ENCODE peak calls at places on chromosomes 5 and 9, in five cellular contexts. M is substantia nigra; N is AML-193; D is activated CD4-positive, CD25-positive, alpha-beta regulatory T cell; H is left lobe of liver. A is an unnamed sample.
A peak's percentile ranks its signal among the peaks of the same experiment; 100 is the strongest.

GRCh38 chr5:179459771-179460170 is 90.6 kb upstream of the RUFY1 start:
- DNase-seq in M (no peak), H (no peak), D (no peak), N (no peak), A (no peak)

GRCh38 chr9:96350866-96351265 is 32.6 kb downstream of the SLC35D2 start:
- DNase-seq in N (no peak), D (no peak), M (no peak), H (no peak), A (no peak)

GRCh38 chr9:32571969-32572899 is 725 bp downstream of the NDUFB6 start:
- DNase-seq in N (peak; percentile 84), H (no peak), D (peak; percentile 62), M (no peak), A (peak; percentile 65)

GRCh38 chr9:107268560-107268959 is 14.5 kb upstream of the RAD23B start:
- DNase-seq in N (no peak), H (no peak), M (no peak), D (no peak), A (no peak)

GRCh38 chr5:17177491-17178204 is 39.8 kb upstream of the BASP1 start:
- DNase-seq in M (no peak), H (no peak), D (no peak), N (no peak), A (no peak)

GRCh38 chr9:92650839-92651621 is 18.9 kb downstream of the IPPK start:
- DNase-seq in H (peak; percentile 40), M (no peak), N (no peak), D (no peak), A (no peak)

GRCh38 chr5:107698286-107698685 is 27.5 kb upstream of the EFNA5 start:
- DNase-seq in D (no peak), M (no peak), N (no peak), H (no peak), A (no peak)

GRCh38 chr5:62093981-62094380 is 212.0 kb upstream of the KIF2A start:
- DNase-seq in M (peak; percentile 11), D (no peak), H (no peak), N (no peak), A (no peak)

GRCh38 chr9:27542519-27542918 is 12.9 kb upstream of the MOB3B start:
- DNase-seq in D (no peak), M (no peak), H (no peak), N (no peak), A (no peak)

GRCh38 chr9:105026451-105026850 is 98.5 kb upstream of the ABCA1 start:
- DNase-seq in H (no peak), M (no peak), D (no peak), N (peak; percentile 15), A (no peak)

GRCh38 chr5:9919306-9920030 is 289.3 kb upstream of the TAS2R1 start:
- DNase-seq in H (no peak), N (no peak), D (no peak), M (no peak), A (no peak)

GRCh38 chr5:76379855-76380254 is 23.2 kb upstream of the IQGAP2 start:
- DNase-seq in M (no peak), H (no peak), N (no peak), D (no peak), A (no peak)

GRCh38 chr9:71509054-71509453 is 259.3 kb downstream of the CEMIP2 start:
- DNase-seq in H (no peak), M (no peak), N (no peak), D (no peak), A (no peak)

GRCh38 chr5:102807878-102808502 is 52.9 kb downstream of the PAM start:
- DNase-seq in N (no peak), H (no peak), D (no peak), M (no peak), A (no peak)

GRCh38 chr5:176542135-176542595 is 5.0 kb upstream of the RNF44 start:
- DNase-seq in H (peak; percentile 52), D (peak; percentile 23), M (no peak), N (no peak), A (peak; percentile 55)

GRCh38 chr9:115650768-115651167 is 502.8 kb upstream of the PAPPA start:
- DNase-seq in H (no peak), D (no peak), M (no peak), N (no peak), A (no peak)

GRCh38 chr5:151384106-151384505 is 36.7 kb upstream of the SLC36A2 start:
- DNase-seq in D (no peak), N (no peak), M (no peak), H (no peak), A (no peak)

GRCh38 chr9:18442629-18443491 is 31.1 kb upstream of the ADAMTSL1 start:
- DNase-seq in M (peak; percentile 63), N (peak; percentile 36), D (no peak), H (peak; percentile 73), A (no peak)

GRCh38 chr9:117145811-117146490 is 268.9 kb downstream of the ASTN2 start:
- DNase-seq in M (no peak), H (no peak), N (no peak), D (no peak), A (no peak)

GRCh38 chr5:16757989-16758501 is 141.2 kb upstream of the RETREG1 start:
- DNase-seq in N (no peak), M (no peak), H (no peak), D (no peak), A (no peak)

GRCh38 chr9:98551511-98552286 is 157.0 kb downstream of the GABBR2 start:
- DNase-seq in H (no peak), N (no peak), D (no peak), M (no peak), A (no peak)

GRCh38 chr9:16247188-16247875 is 623.1 kb downstream of the BNC2 start:
- DNase-seq in D (no peak), N (no peak), M (no peak), H (no peak), A (no peak)

GRCh38 chr5:179907570-179908324 is at the start of gene TBC1D9B:
- DNase-seq in M (peak; percentile 66), N (peak; percentile 57), D (peak; percentile 65), H (peak; percentile 85), A (peak; percentile 69)

GRCh38 chr9:104093162-104093561 is 947 bp upstream of the SMC2 start:
- DNase-seq in N (no peak), M (no peak), D (no peak), H (no peak), A (no peak)

GRCh38 chr5:139690385-139691274 is 42.5 kb downstream of the CXXC5 start:
- DNase-seq in H (no peak), M (peak; percentile 41), N (no peak), D (no peak), A (no peak)

GRCh38 chr5:146233441-146233840 is 30.0 kb downstream of the RBM27 start:
- DNase-seq in N (no peak), H (no peak), M (peak; percentile 2), D (no peak), A (no peak)

GRCh38 chr5:68331202-68332108 is 115.9 kb downstream of the PIK3R1 start:
- DNase-seq in M (no peak), N (peak; percentile 83), D (no peak), H (no peak), A (no peak)

GRCh38 chr9:77708416-77708815 is 60.3 kb upstream of the GNA14 start:
- DNase-seq in H (no peak), D (no peak), M (no peak), N (no peak), A (no peak)

GRCh38 chr5:141402553-141403328 is at the start of gene PCDHGA9:
- DNase-seq in H (no peak), D (no peak), M (no peak), N (peak; percentile 17), A (no peak)

GRCh38 chr5:33310471-33310870 is 130.3 kb upstream of the TARS1 start:
- DNase-seq in H (no peak), M (no peak), D (no peak), N (no peak), A (no peak)

GRCh38 chr5:61999371-61999770 is 306.6 kb upstream of the KIF2A start:
- DNase-seq in H (no peak), N (no peak), M (no peak), D (no peak), A (no peak)

GRCh38 chr5:181167814-181168488 is 20.6 kb downstream of the OR2V2 start:
- DNase-seq in D (no peak), H (no peak), N (peak; percentile 4), M (no peak), A (no peak)

GRCh38 chr9:22210262-22210661 is 201.2 kb upstream of the CDKN2B start:
- DNase-seq in H (no peak), D (no peak), N (no peak), M (no peak), A (no peak)

GRCh38 chr5:113223831-113224604 is 210.8 kb downstream of the TSSK1B start:
- DNase-seq in N (no peak), M (no peak), H (no peak), D (no peak), A (no peak)

GRCh38 chr9:130051855-130052254 is 1.9 kb upstream of the GPR107 start:
- DNase-seq in D (no peak), N (no peak), M (no peak), H (no peak), A (no peak)

GRCh38 chr9:91253488-91253887 is 108.2 kb downstream of the AUH start:
- DNase-seq in H (no peak), M (no peak), N (no peak), D (no peak), A (no peak)